ENCODE peak calls at places on chromosomes 2 and 18, in four cellular contexts. One of them, this sample, is unnamed.

GRCh38 chr2:131145040-131145439 is 39.9 kb downstream of the PLEKHB2 start:
- DNase-seq in IMR-90: no peak
- DNase-seq in mesendoderm: no peak
- DNase-seq in H1: no peak
- DNase-seq in this sample: no peak

GRCh38 chr18:12890500-12890899 is 6.5 kb upstream of the PTPN2 start:
- DNase-seq in IMR-90: no peak
- DNase-seq in mesendoderm: peak; percentile 30
- DNase-seq in H1: no peak
- DNase-seq in this sample: no peak

GRCh38 chr2:30631051-30631671 is 176.1 kb downstream of the CAPN13 start:
- DNase-seq in IMR-90: peak; percentile 13
- DNase-seq in mesendoderm: no peak
- DNase-seq in H1: no peak
- DNase-seq in this sample: no peak

GRCh38 chr18:58409802-58410445 is 219.0 kb downstream of the ALPK2 start:
- DNase-seq in IMR-90: no peak
- DNase-seq in mesendoderm: no peak
- DNase-seq in H1: no peak
- DNase-seq in this sample: no peak

GRCh38 chr2:177078843-177079242 is 133.8 kb upstream of the HNRNPA3 start:
- DNase-seq in IMR-90: no peak
- DNase-seq in mesendoderm: peak; percentile 11
- DNase-seq in H1: no peak
- DNase-seq in this sample: no peak

GRCh38 chr2:10901565-10901964 is 10.2 kb upstream of the KCNF1 start:
- DNase-seq in IMR-90: no peak
- DNase-seq in mesendoderm: no peak
- DNase-seq in H1: no peak
- DNase-seq in this sample: no peak

GRCh38 chr2:179861027-179861776 is at the start of gene ZNF385B:
- DNase-seq in IMR-90: peak; percentile 3
- DNase-seq in mesendoderm: peak; percentile 62
- DNase-seq in H1: peak; percentile 77
- DNase-seq in this sample: peak; percentile 67

GRCh38 chr2:217954971-217955740 is 47.6 kb downstream of the TNS1 start:
- DNase-seq in IMR-90: no peak
- DNase-seq in mesendoderm: no peak
- DNase-seq in H1: no peak
- DNase-seq in this sample: no peak

GRCh38 chr2:46615555-46616487 is 136.5 kb downstream of the TMEM247 start:
- DNase-seq in IMR-90: peak; percentile 14
- DNase-seq in mesendoderm: peak; percentile 72
- DNase-seq in H1: no peak
- DNase-seq in this sample: no peak

GRCh38 chr2:156471772-156472171 is 35.6 kb downstream of the GPD2 start:
- DNase-seq in IMR-90: no peak
- DNase-seq in mesendoderm: no peak
- DNase-seq in H1: no peak
- DNase-seq in this sample: no peak

GRCh38 chr18:25237571-25238267 is 114.2 kb downstream of the ZNF521 start:
- DNase-seq in IMR-90: peak; percentile 47
- DNase-seq in mesendoderm: no peak
- DNase-seq in H1: no peak
- DNase-seq in this sample: no peak

GRCh38 chr2:59249441-59250330 is 1008.6 kb upstream of the FANCL start:
- DNase-seq in IMR-90: no peak
- DNase-seq in mesendoderm: no peak
- DNase-seq in H1: no peak
- DNase-seq in this sample: no peak

GRCh38 chr2:3423492-3424170 is 44.1 kb downstream of the TRAPPC12 start:
- DNase-seq in IMR-90: peak; percentile 27
- DNase-seq in mesendoderm: peak; percentile 68
- DNase-seq in H1: peak; percentile 98
- DNase-seq in this sample: peak; percentile 79

GRCh38 chr2:160145471-160145870 is 54.6 kb downstream of the ITGB6 start:
- DNase-seq in IMR-90: no peak
- DNase-seq in mesendoderm: no peak
- DNase-seq in H1: no peak
- DNase-seq in this sample: no peak

GRCh38 chr2:24175631-24176030 is 778 bp downstream of the FAM228A start:
- DNase-seq in IMR-90: no peak
- DNase-seq in mesendoderm: no peak
- DNase-seq in H1: no peak
- DNase-seq in this sample: no peak
- H3K56ac ChIP-seq in IMR-90: no peak overlapping the region
- H3K56ac ChIP-seq in mesendoderm: no peak overlapping the region
- H3K56ac ChIP-seq in H1: no peak overlapping the region
- H3K56ac ChIP-seq in this sample: no peak overlapping the region

GRCh38 chr2:170148161-170148560 is 29.8 kb upstream of the MYO3B start:
- DNase-seq in IMR-90: peak; percentile 14
- DNase-seq in mesendoderm: no peak
- DNase-seq in H1: no peak
- DNase-seq in this sample: no peak
- H3K18ac ChIP-seq in IMR-90: no peak overlapping the region
- H3K18ac ChIP-seq in mesendoderm: no peak overlapping the region
- H3K18ac ChIP-seq in H1: no peak overlapping the region
- H3K18ac ChIP-seq in this sample: no peak overlapping the region

GRCh38 chr2:8993902-8994278 is 9.6 kb downstream of the MBOAT2 start:
- DNase-seq in IMR-90: no peak
- DNase-seq in mesendoderm: no peak
- DNase-seq in H1: no peak
- DNase-seq in this sample: no peak
- H3K27ac ChIP-seq in IMR-90: no peak overlapping the region
- H3K27ac ChIP-seq in mesendoderm: no peak overlapping the region
- H3K27ac ChIP-seq in H1: no peak overlapping the region
- H3K27ac ChIP-seq in this sample: no peak overlapping the region

GRCh38 chr2:105625632-105626031 is 119.1 kb upstream of the NCK2 start:
- DNase-seq in IMR-90: no peak
- DNase-seq in mesendoderm: no peak
- DNase-seq in H1: no peak
- DNase-seq in this sample: no peak

GRCh38 chr2:105617631-105618350 is 126.9 kb upstream of the NCK2 start:
- DNase-seq in IMR-90: no peak
- DNase-seq in mesendoderm: no peak
- DNase-seq in H1: no peak
- DNase-seq in this sample: no peak

GRCh38 chr2:105618351-105618659 is 126.4 kb upstream of the NCK2 start:
- DNase-seq in IMR-90: no peak
- DNase-seq in mesendoderm: no peak
- DNase-seq in H1: no peak
- DNase-seq in this sample: no peak

GRCh38 chr2:105626391-105626990 is 118.2 kb upstream of the NCK2 start:
- DNase-seq in IMR-90: no peak
- DNase-seq in mesendoderm: no peak
- DNase-seq in H1: no peak
- DNase-seq in this sample: no peak

DNA sequence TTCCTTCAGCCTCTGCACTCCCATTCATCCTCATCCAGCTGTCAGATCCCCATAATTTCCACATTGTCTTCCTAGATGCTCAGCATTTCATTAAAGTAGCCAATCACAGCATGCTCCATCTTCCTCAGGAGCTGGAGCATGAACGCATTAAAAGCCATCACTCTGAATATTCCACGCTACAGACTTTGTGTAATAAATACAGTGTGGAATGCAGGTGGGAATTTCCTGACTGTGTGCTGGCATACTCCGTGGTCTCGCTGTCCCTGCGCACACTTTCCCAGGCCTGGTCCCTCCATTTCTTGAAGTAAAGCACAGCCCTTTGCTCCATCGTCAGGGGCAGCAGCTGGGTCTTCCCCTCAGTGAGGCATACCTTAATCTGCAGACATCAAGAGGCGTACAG is 123.7 kb upstream of the NCK2 start:
- DNase-seq in IMR-90: no peak
- DNase-seq in mesendoderm: no peak
- DNase-seq in H1: no peak
- DNase-seq in this sample: no peak
- H3K56ac ChIP-seq in IMR-90: no peak overlapping the region
- H3K56ac ChIP-seq in mesendoderm: no peak overlapping the region
- H3K56ac ChIP-seq in H1: no peak overlapping the region
- H3K56ac ChIP-seq in this sample: no peak overlapping the region

DNA sequence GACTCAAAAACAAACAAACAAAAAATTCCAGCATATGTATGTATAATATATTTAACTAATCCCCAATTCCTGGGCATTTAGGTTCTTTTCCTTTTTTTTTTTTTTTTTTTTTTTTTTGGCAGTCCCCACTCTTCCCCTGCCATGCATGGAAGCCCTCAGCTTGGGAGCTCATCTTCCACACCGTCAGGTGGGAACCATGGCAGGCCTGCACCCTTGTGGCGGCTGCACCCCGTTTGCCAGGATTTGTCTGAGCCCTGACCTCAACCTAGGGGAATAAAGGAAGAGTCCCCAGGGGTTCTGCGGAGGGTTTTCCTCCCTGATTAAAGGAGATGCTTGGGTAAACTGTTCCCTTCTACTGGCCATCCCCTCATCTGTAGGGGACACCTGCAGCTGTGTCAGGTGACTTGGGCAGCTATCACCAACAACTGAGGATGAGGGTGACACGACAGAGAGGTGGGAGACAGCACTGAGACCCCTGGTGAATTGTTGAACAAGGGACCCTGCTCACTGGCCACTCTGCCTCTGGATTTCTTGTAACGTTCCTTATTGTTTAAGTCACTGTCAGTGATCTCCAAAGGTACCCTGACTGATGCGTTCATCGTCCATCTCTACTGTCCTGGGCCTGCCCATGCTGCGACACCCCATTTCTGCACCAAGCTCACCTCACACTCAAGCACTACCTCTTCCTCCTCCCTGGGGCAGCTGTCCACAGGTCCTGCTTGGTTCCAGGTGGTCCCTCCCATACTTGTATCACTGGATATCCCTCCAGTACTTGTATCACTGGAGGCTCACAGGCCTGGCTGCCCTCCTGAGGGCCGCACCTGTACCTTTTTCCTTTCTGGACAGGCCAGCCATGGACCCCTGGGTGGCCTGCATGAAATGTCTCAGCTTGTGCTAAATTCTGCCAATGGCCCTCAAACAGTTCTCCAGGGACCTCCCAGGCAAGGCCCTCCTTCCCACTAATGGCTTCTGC is 14.5 kb downstream of the TMEM185B start:
- DNase-seq in IMR-90: no peak
- DNase-seq in mesendoderm: no peak
- DNase-seq in H1: no peak
- DNase-seq in this sample: no peak
- H3K18ac ChIP-seq in IMR-90: no peak overlapping the region
- H3K18ac ChIP-seq in mesendoderm: no peak overlapping the region
- H3K18ac ChIP-seq in H1: no peak overlapping the region
- H3K18ac ChIP-seq in this sample: no peak overlapping the region

GRCh38 chr2:19883486-19883885 is 18.3 kb downstream of the TTC32 start:
- DNase-seq in IMR-90: no peak
- DNase-seq in mesendoderm: no peak
- DNase-seq in H1: no peak
- DNase-seq in this sample: no peak
- H3K27ac ChIP-seq in IMR-90: no peak overlapping the region
- H3K27ac ChIP-seq in mesendoderm: no peak overlapping the region
- H3K27ac ChIP-seq in H1: no peak overlapping the region
- H3K27ac ChIP-seq in this sample: no peak overlapping the region

DNA sequence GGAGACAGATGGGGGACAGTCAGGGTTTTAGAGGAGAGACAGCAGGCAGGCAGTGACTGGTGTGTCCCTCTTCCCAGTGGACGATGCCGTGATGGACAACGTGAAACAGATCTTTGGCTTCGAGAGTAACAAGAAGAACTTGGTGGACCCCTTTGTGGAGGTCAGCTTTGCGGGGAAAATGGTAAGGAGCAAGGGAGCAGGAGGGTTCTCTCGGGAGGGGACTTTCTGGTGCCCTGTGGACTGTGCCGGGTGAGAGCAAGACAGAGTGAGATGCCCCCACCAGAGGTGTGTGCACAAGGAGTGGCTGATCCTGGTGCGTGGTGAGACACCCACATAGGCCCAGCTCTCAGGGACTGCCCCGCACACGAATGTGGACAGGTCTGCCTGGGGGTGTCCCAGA is 74.9 kb downstream of the DYSF start:
- DNase-seq in IMR-90: no peak
- DNase-seq in mesendoderm: no peak
- DNase-seq in H1: no peak
- DNase-seq in this sample: peak; percentile 23
- H3K56ac ChIP-seq in IMR-90: no peak overlapping the region
- H3K56ac ChIP-seq in mesendoderm: no peak overlapping the region
- H3K56ac ChIP-seq in H1: no peak overlapping the region
- H3K56ac ChIP-seq in this sample: no peak overlapping the region

GRCh38 chr2:68850524-68850923 is 20.7 kb downstream of the BMP10 start:
- DNase-seq in IMR-90: no peak
- DNase-seq in mesendoderm: peak; percentile 5
- DNase-seq in H1: no peak
- DNase-seq in this sample: no peak
- H3K18ac ChIP-seq in IMR-90: peak overlapping the region; percentile 17
- H3K18ac ChIP-seq in mesendoderm: no peak overlapping the region
- H3K18ac ChIP-seq in H1: no peak overlapping the region
- H3K18ac ChIP-seq in this sample: no peak overlapping the region

DNA sequence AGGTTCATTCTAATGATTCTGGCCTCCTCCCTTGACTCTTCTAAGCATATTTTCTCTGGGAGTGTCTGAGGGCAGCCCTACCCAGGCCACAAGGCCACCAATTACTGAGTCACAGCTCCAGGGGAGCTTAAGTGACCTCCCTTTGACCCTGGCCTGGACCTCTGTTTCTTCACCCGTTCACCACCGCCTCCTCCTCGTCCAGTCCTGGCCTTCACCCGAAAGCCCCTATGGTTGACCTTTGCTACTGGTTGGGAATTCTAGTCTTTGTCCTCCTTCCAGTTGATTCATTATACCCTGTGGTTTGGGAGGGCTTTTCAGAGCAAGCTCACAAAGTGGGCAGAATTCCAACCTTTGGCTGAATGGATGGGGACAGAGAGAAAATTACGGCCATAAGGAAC is 72.6 kb downstream of the NRP2 start:
- DNase-seq in IMR-90: peak; percentile 30
- DNase-seq in mesendoderm: no peak
- DNase-seq in H1: no peak
- DNase-seq in this sample: no peak
- H3K27ac ChIP-seq in IMR-90: no peak overlapping the region
- H3K27ac ChIP-seq in mesendoderm: no peak overlapping the region
- H3K27ac ChIP-seq in H1: no peak overlapping the region
- H3K27ac ChIP-seq in this sample: no peak overlapping the region

This sample was measured in H9.